ENCODE peak calls at places on chromosomes 16 and 17, in eight cellular contexts. J is NCI-H1105, M is kidney, A is keratinocyte, L is A172, Q is breast epithelium, E is fibroblast of the conjunctiva, I is ELR. G is an unnamed sample.

GRCh38 chr17:75753193-75753513 is 11.8 kb downstream of the GALK1 start:
- DNase-seq in J (no peak), M (no peak), A (no peak), L (no peak), Q (no peak), E (no peak), I (no peak), G (no peak)

GRCh38 chr17:81277938-81278693 is 17.0 kb downstream of the SLC38A10 start:
- DNase-seq in J (no peak), M (no peak), A (no peak), L (no peak), Q (no peak), E (no peak), I (no peak), G (no peak)

GRCh38 chr16:23362460-23363317 is 60.6 kb downstream of the SCNN1B start:
- DNase-seq in J (peak; percentile 76), M (peak; percentile 88), A (no peak), L (peak; percentile 41), Q (peak; percentile 86), E (no peak), I (no peak), G (peak; percentile 73)

GRCh38 chr16:27330542-27330941 is 16.8 kb downstream of the IL4R start:
- DNase-seq in J (no peak), M (peak; percentile 87), A (no peak), L (no peak), Q (no peak), E (peak; percentile 87), I (no peak), G (no peak)

GRCh38 chr17:56292010-56292409 is 138.7 kb downstream of the ANKFN1 start:
- DNase-seq in J (no peak), M (no peak), A (peak; percentile 1), L (peak; percentile 72), Q (no peak), E (peak; percentile 70), I (peak; percentile 89), G (no peak)

GRCh38 chr16:1158456-1159324 is 5.8 kb downstream of the CACNA1H start:
- DNase-seq in J (no peak), M (peak; percentile 93), A (no peak), L (no peak), Q (no peak), E (no peak), I (no peak), G (no peak)

GRCh38 chr17:77736207-77736600 is 222.3 kb upstream of the TNRC6C start:
- DNase-seq in J (peak; percentile 13), M (peak; percentile 56), A (no peak), L (no peak), Q (no peak), E (no peak), I (no peak), G (peak; percentile 48)

GRCh38 chr16:10552998-10553491 is 27.4 kb downstream of the EMP2 start:
- DNase-seq in J (no peak), M (no peak), A (no peak), L (no peak), Q (no peak), E (no peak), I (no peak), G (no peak)

GRCh38 chr17:82645516-82645915 is 2.7 kb downstream of the WDR45B start:
- DNase-seq in J (no peak), M (no peak), A (no peak), L (no peak), Q (no peak), E (no peak), I (peak; percentile 75), G (no peak)

GRCh38 chr16:25066426-25066746 is 45.2 kb upstream of the LCMT1 start:
- DNase-seq in J (no peak), M (no peak), A (no peak), L (no peak), Q (no peak), E (no peak), I (no peak), G (no peak)

GRCh38 chr16:31453255-31454204 is 5.8 kb upstream of the ARMC5 start:
- DNase-seq in J (no peak), M (peak; percentile 68), A (no peak), L (peak; percentile 68), Q (no peak), E (peak; percentile 61), I (peak; percentile 47), G (no peak)

GRCh38 chr16:53131050-53131362 is 76.2 kb downstream of the CHD9 start:
- DNase-seq in J (no peak), M (no peak), A (no peak), L (no peak), Q (no peak), E (no peak), I (no peak), G (no peak)

GRCh38 chr17:622356-622755 is 92.3 kb downstream of the VPS53 start:
- DNase-seq in J (no peak), M (no peak), A (no peak), L (peak; percentile 72), Q (no peak), E (no peak), I (peak; percentile 85), G (no peak)

GRCh38 chr16:51818342-51818944 is 667.4 kb upstream of the SALL1 start:
- DNase-seq in J (peak; percentile 26), M (no peak), A (no peak), L (peak; percentile 65), Q (no peak), E (peak; percentile 17), I (peak; percentile 51), G (peak; percentile 34)

GRCh38 chr16:719815-720506 is 985 bp upstream of the ANTKMT start:
- DNase-seq in J (no peak), M (no peak), A (no peak), L (peak; percentile 61), Q (no peak), E (no peak), I (peak; percentile 54), G (no peak)

GRCh38 chr16:72198021-72198420 is 26.1 kb upstream of the PMFBP1 start:
- DNase-seq in J (peak; percentile 33), M (no peak), A (no peak), L (no peak), Q (no peak), E (peak; percentile 92), I (peak; percentile 56), G (peak; percentile 41)

GRCh38 chr17:18259621-18260331 is 686 bp upstream of the MIEF2 start:
- DNase-seq in J (no peak), M (no peak), A (no peak), L (peak; percentile 77), Q (no peak), E (no peak), I (peak; percentile 93), G (no peak)

GRCh38 chr17:10605221-10605783 is 51.8 kb downstream of the MYH3 start:
- DNase-seq in J (no peak), M (no peak), A (no peak), L (no peak), Q (no peak), E (no peak), I (no peak), G (no peak)